ENCODE peak calls at places on chromosomes 7 and 10, in four cellular contexts. Y is NCI-H1105, K is iris pigment epithelial cell, J is ovary. R is an unnamed sample.

GRCh38 chr7:151179287-151179860 is 7.7 kb downstream of the ASB10 start:
- DNase-seq in J (no peak), K (no peak), Y (no peak), R (peak)

GRCh38 chr7:29228289-29229011 is 33.9 kb downstream of the CHN2 start:
- DNase-seq in J (no peak), Y (no peak), K (no peak), R (no peak)

GRCh38 chr7:5470167-5470532 is 46.5 kb upstream of the TNRC18 start:
- DNase-seq in Y (no peak), K (no peak), J (no peak), R (no peak)

GRCh38 chr7:26699761-26700160 is 164.6 kb downstream of the SKAP2 start:
- DNase-seq in Y (no peak), J (no peak), K (no peak), R (no peak)

GRCh38 chr7:115226410-115226809 is 304.5 kb downstream of the MDFIC start:
- DNase-seq in Y (no peak), J (no peak), K (no peak), R (no peak)

GRCh38 chr10:97498841-97499560 is at the start of gene UBTD1:
- DNase-seq in J (peak), K (peak), Y (no peak), R (peak)

GRCh38 chr10:4776234-4776638 is 49.8 kb upstream of the AKR1E2 start:
- DNase-seq in K (no peak), J (no peak), Y (no peak), R (no peak)

GRCh38 chr10:97673736-97674525 is 13.1 kb downstream of the AVPI1 start:
- DNase-seq in Y (no peak), J (peak), K (peak), R (peak)

GRCh38 chr10:12934777-12935176 is 66.7 kb downstream of the CCDC3 start:
- DNase-seq in J (no peak), Y (no peak), K (peak), R (peak)

GRCh38 chr10:45000764-45001381 is at the start of gene ZNF22:
- DNase-seq in J (peak), Y (peak), K (peak), R (no peak)

GRCh38 chr10:102752934-102753664 is 9.4 kb downstream of the WBP1L start:
- DNase-seq in Y (no peak), J (no peak), K (peak), R (peak)

GRCh38 chr7:50335795-50336754 is 31.6 kb downstream of the IKZF1 start:
- DNase-seq in K (no peak), J (no peak), Y (no peak), R (no peak)

GRCh38 chr7:50855526-50855925 is 72.8 kb upstream of the GRB10 start:
- DNase-seq in K (no peak), Y (no peak), J (no peak), R (no peak)

GRCh38 chr10:43701295-43701694 is 52.6 kb upstream of the ZNF32 start:
- DNase-seq in K (no peak), J (no peak), Y (no peak), R (no peak)

GRCh38 chr10:43074827-43075611 is 1.9 kb upstream of the RET start:
- DNase-seq in Y (no peak), J (no peak), K (no peak), R (no peak)

GRCh38 chr10:29838529-29838928 is 203.8 kb upstream of the SVIL start:
- DNase-seq in K (no peak), J (peak), Y (no peak), R (no peak)

GRCh38 chr10:69655124-69655867 is 25.2 kb downstream of the FAM241B start:
- DNase-seq in Y (no peak), K (no peak), J (no peak), R (no peak)

GRCh38 chr7:158657189-158657746 is 47.3 kb downstream of the NCAPG2 start:
- DNase-seq in J (no peak), K (no peak), Y (no peak), R (no peak)

GRCh38 chr7:131720703-131721102 is 164.3 kb upstream of the PODXL start:
- DNase-seq in K (no peak), J (no peak), Y (no peak), R (no peak)

GRCh38 chr10:68346774-68347173 is 14.0 kb upstream of the PBLD start:
- DNase-seq in K (no peak), J (no peak), Y (no peak), R (no peak)

GRCh38 chr7:44368885-44369284 is 43.5 kb upstream of the CAMK2B start:
- DNase-seq in K (no peak), Y (no peak), J (no peak), R (peak)

GRCh38 chr7:38542156-38542555 is 89.0 kb downstream of the AMPH start:
- DNase-seq in Y (no peak), J (no peak), K (no peak), R (no peak)

GRCh38 chr10:88186335-88186734 is 322.9 kb downstream of the PTEN start:
- DNase-seq in J (no peak), Y (no peak), K (peak), R (peak)

GRCh38 chr10:133241501-133242205 is 4.0 kb downstream of the VENTX start:
- DNase-seq in J (no peak), K (no peak), Y (no peak), R (no peak)

GRCh38 chr7:14385074-14385473 is 395.6 kb upstream of the ETV1 start:
- DNase-seq in K (no peak), J (no peak), Y (no peak), R (peak)

GRCh38 chr7:30453859-30454258 is 24.7 kb downstream of the NOD1 start:
- DNase-seq in J (no peak), K (no peak), Y (no peak), R (no peak)

GRCh38 chr7:138608292-138608691 is 92.9 kb downstream of the SVOPL start:
- DNase-seq in K (peak), J (no peak), Y (no peak), R (no peak)

GRCh38 chr10:44465430-44466115 is 80.7 kb upstream of the CXCL12 start:
- DNase-seq in K (no peak), J (no peak), Y (no peak), R (no peak)

GRCh38 chr7:30970594-30971094 is 6.9 kb downstream of the GHRHR start:
- DNase-seq in Y (no peak), J (no peak), K (no peak), R (no peak)

GRCh38 chr7:34091330-34091917 is 186.1 kb downstream of the BMPER start:
- DNase-seq in Y (no peak), K (peak), J (no peak), R (peak)

GRCh38 chr10:61211468-61211867 is 241.7 kb downstream of the TMEM26 start:
- DNase-seq in Y (no peak), K (peak), J (no peak), R (peak)

GRCh38 chr7:46100521-46100920 is 179.4 kb upstream of the IGFBP3 start:
- DNase-seq in J (no peak), K (peak), Y (no peak), R (no peak)

GRCh38 chr7:48832303-48832845 is 92.0 kb upstream of the CDC14C start:
- DNase-seq in J (no peak), Y (no peak), K (no peak), R (no peak)

GRCh38 chr7:75534727-75535307 is 42.7 kb downstream of the SPDYE5 start:
- DNase-seq in Y (no peak), K (peak), J (no peak), R (peak)

GRCh38 chr10:110610308-110610774 is 33.8 kb upstream of the RBM20 start:
- DNase-seq in Y (peak), K (peak), J (no peak), R (peak)

GRCh38 chr10:111578076-111578475 is 501.2 kb downstream of the ADRA2A start:
- DNase-seq in Y (no peak), K (no peak), J (no peak), R (no peak)

GRCh38 chr7:75048435-75049379 is 24.9 kb downstream of the RCC1L start:
- DNase-seq in Y (no peak), J (no peak), K (peak), R (peak)

GRCh38 chr10:132881186-132881920 is 61.0 kb downstream of the CFAP46 start:
- DNase-seq in J (no peak), Y (no peak), K (no peak), R (no peak)

GRCh38 chr10:77846718-77847311 is 79.7 kb downstream of the DLG5 start:
- DNase-seq in K (peak), J (peak), Y (peak), R (peak)

GRCh38 chr10:48463318-48464003 is 141.4 kb downstream of the ARHGAP22 start:
- DNase-seq in Y (no peak), J (peak), K (no peak), R (no peak)